ENCODE peak calls at places on chromosome 9, in nine cellular contexts. One of them, this sample, is unnamed.
A peak's percentile ranks its signal among the peaks of the same experiment; 100 is the strongest.

GRCh38 chr9:114448706-114449105 is 56.6 kb downstream of the WHRN start:
- DNase-seq in endothelial cell: no peak
- DNase-seq in A549: no peak
- DNase-seq in kidney: peak; percentile 15
- DNase-seq in pancreas: no peak
- DNase-seq in stomach: no peak
- DNase-seq in OCI-LY7: no peak
- DNase-seq in tibial artery: no peak
- DNase-seq in endodermal cell: no peak
- DNase-seq in this sample: no peak

GRCh38 chr9:113585555-113585954 is 122.0 kb downstream of the RGS3 start:
- DNase-seq in kidney: no peak
- DNase-seq in endodermal cell: no peak
- DNase-seq in tibial artery: no peak
- DNase-seq in endothelial cell: no peak
- DNase-seq in stomach: no peak
- DNase-seq in A549: no peak
- DNase-seq in pancreas: no peak
- DNase-seq in OCI-LY7: no peak
- DNase-seq in this sample: no peak

GRCh38 chr9:3912817-3913216 is 387.0 kb upstream of the RFX3 start:
- DNase-seq in kidney: no peak
- DNase-seq in A549: no peak
- DNase-seq in tibial artery: no peak
- DNase-seq in OCI-LY7: no peak
- DNase-seq in endodermal cell: no peak
- DNase-seq in pancreas: no peak
- DNase-seq in stomach: no peak
- DNase-seq in endothelial cell: no peak
- DNase-seq in this sample: no peak

GRCh38 chr9:470795-471194 is 256.1 kb downstream of the DOCK8 start:
- DNase-seq in OCI-LY7: peak; percentile 11
- DNase-seq in A549: no peak
- DNase-seq in kidney: no peak
- DNase-seq in endodermal cell: no peak
- DNase-seq in endothelial cell: no peak
- DNase-seq in pancreas: no peak
- DNase-seq in stomach: no peak
- DNase-seq in tibial artery: no peak
- DNase-seq in this sample: no peak

GRCh38 chr9:86867658-86868313 is 79.5 kb downstream of the GAS1 start:
- DNase-seq in OCI-LY7: no peak
- DNase-seq in endothelial cell: no peak
- DNase-seq in A549: no peak
- DNase-seq in pancreas: peak; percentile 26
- DNase-seq in stomach: peak; percentile 26
- DNase-seq in kidney: no peak
- DNase-seq in endodermal cell: peak; percentile 67
- DNase-seq in tibial artery: no peak
- DNase-seq in this sample: no peak

GRCh38 chr9:88710449-88710848 is 175.5 kb downstream of the NXNL2 start:
- DNase-seq in stomach: no peak
- DNase-seq in endodermal cell: no peak
- DNase-seq in endothelial cell: no peak
- DNase-seq in OCI-LY7: no peak
- DNase-seq in pancreas: no peak
- DNase-seq in A549: no peak
- DNase-seq in kidney: no peak
- DNase-seq in tibial artery: no peak
- DNase-seq in this sample: no peak

GRCh38 chr9:96171749-96172148 is 130.2 kb downstream of the HSD17B3 start:
- DNase-seq in stomach: no peak
- DNase-seq in tibial artery: no peak
- DNase-seq in OCI-LY7: no peak
- DNase-seq in endothelial cell: no peak
- DNase-seq in kidney: no peak
- DNase-seq in endodermal cell: no peak
- DNase-seq in pancreas: no peak
- DNase-seq in A549: no peak
- DNase-seq in this sample: no peak

GRCh38 chr9:127004946-127005769 is 90.6 kb downstream of the RALGPS1 start:
- DNase-seq in stomach: no peak
- DNase-seq in A549: no peak
- DNase-seq in pancreas: no peak
- DNase-seq in endothelial cell: no peak
- DNase-seq in OCI-LY7: no peak
- DNase-seq in endodermal cell: no peak
- DNase-seq in tibial artery: no peak
- DNase-seq in kidney: no peak
- DNase-seq in this sample: no peak

GRCh38 chr9:118635416-118635815 is 733.8 kb downstream of the BRINP1 start:
- DNase-seq in endodermal cell: no peak
- DNase-seq in OCI-LY7: no peak
- DNase-seq in tibial artery: no peak
- DNase-seq in endothelial cell: no peak
- DNase-seq in pancreas: no peak
- DNase-seq in kidney: no peak
- DNase-seq in A549: no peak
- DNase-seq in stomach: no peak
- DNase-seq in this sample: no peak

GRCh38 chr9:107465467-107466451 is 23.8 kb downstream of the KLF4 start:
- DNase-seq in stomach: peak; percentile 70
- DNase-seq in endodermal cell: peak; percentile 91
- DNase-seq in A549: peak; percentile 50
- DNase-seq in kidney: peak; percentile 81
- DNase-seq in pancreas: peak; percentile 42
- DNase-seq in endothelial cell: peak; percentile 81
- DNase-seq in tibial artery: peak; percentile 85
- DNase-seq in OCI-LY7: no peak
- DNase-seq in this sample: peak; percentile 79

GRCh38 chr9:33856247-33856646 is 39.3 kb downstream of the UBE2R2 start:
- DNase-seq in stomach: no peak
- DNase-seq in kidney: no peak
- DNase-seq in tibial artery: no peak
- DNase-seq in endothelial cell: no peak
- DNase-seq in OCI-LY7: no peak
- DNase-seq in endodermal cell: no peak
- DNase-seq in pancreas: no peak
- DNase-seq in A549: no peak
- DNase-seq in this sample: no peak

GRCh38 chr9:81118416-81118815 is 570.9 kb downstream of the TLE1 start:
- DNase-seq in endodermal cell: no peak
- DNase-seq in OCI-LY7: no peak
- DNase-seq in tibial artery: no peak
- DNase-seq in stomach: no peak
- DNase-seq in pancreas: no peak
- DNase-seq in A549: no peak
- DNase-seq in endothelial cell: no peak
- DNase-seq in kidney: no peak
- DNase-seq in this sample: no peak

GRCh38 chr9:96508227-96508940 is 58.4 kb downstream of the HABP4 start:
- DNase-seq in endothelial cell: no peak
- DNase-seq in pancreas: no peak
- DNase-seq in OCI-LY7: no peak
- DNase-seq in tibial artery: peak; percentile 28
- DNase-seq in stomach: no peak
- DNase-seq in A549: no peak
- DNase-seq in kidney: no peak
- DNase-seq in endodermal cell: no peak
- DNase-seq in this sample: no peak

GRCh38 chr9:82147798-82148440 is 159.3 kb downstream of the SPATA31D1 start:
- DNase-seq in OCI-LY7: no peak
- DNase-seq in pancreas: no peak
- DNase-seq in endothelial cell: no peak
- DNase-seq in tibial artery: no peak
- DNase-seq in A549: no peak
- DNase-seq in endodermal cell: no peak
- DNase-seq in stomach: no peak
- DNase-seq in kidney: no peak
- DNase-seq in this sample: no peak

GRCh38 chr9:135794057-135794335 is 92.0 kb downstream of the KCNT1 start:
- DNase-seq in tibial artery: no peak
- DNase-seq in endodermal cell: no peak
- DNase-seq in OCI-LY7: no peak
- DNase-seq in endothelial cell: no peak
- DNase-seq in stomach: no peak
- DNase-seq in A549: no peak
- DNase-seq in kidney: no peak
- DNase-seq in pancreas: no peak
- DNase-seq in this sample: no peak

GRCh38 chr9:135793221-135794056 is 91.5 kb downstream of the KCNT1 start:
- DNase-seq in pancreas: no peak
- DNase-seq in kidney: no peak
- DNase-seq in stomach: no peak
- DNase-seq in A549: no peak
- DNase-seq in endodermal cell: no peak
- DNase-seq in endothelial cell: no peak
- DNase-seq in OCI-LY7: no peak
- DNase-seq in tibial artery: no peak
- DNase-seq in this sample: no peak

GRCh38 chr9:135791431-135792267 is 89.7 kb downstream of the KCNT1 start:
- DNase-seq in endodermal cell: no peak
- DNase-seq in tibial artery: no peak
- DNase-seq in pancreas: no peak
- DNase-seq in endothelial cell: no peak
- DNase-seq in kidney: no peak
- DNase-seq in A549: no peak
- DNase-seq in stomach: no peak
- DNase-seq in OCI-LY7: no peak
- DNase-seq in this sample: no peak

GRCh38 chr9:135790850-135791249 is 88.9 kb downstream of the KCNT1 start:
- DNase-seq in endothelial cell: no peak
- DNase-seq in endodermal cell: no peak
- DNase-seq in OCI-LY7: no peak
- DNase-seq in tibial artery: no peak
- DNase-seq in stomach: no peak
- DNase-seq in kidney: no peak
- DNase-seq in pancreas: no peak
- DNase-seq in A549: no peak
- DNase-seq in this sample: no peak

GRCh38 chr9:135792268-135793128 is 90.5 kb downstream of the KCNT1 start:
- DNase-seq in kidney: no peak
- DNase-seq in stomach: no peak
- DNase-seq in A549: peak; percentile 65
- DNase-seq in pancreas: no peak
- DNase-seq in OCI-LY7: no peak
- DNase-seq in endothelial cell: no peak
- DNase-seq in endodermal cell: no peak
- DNase-seq in tibial artery: no peak
- DNase-seq in this sample: no peak
- TF ChIP-seq CTCF in kidney: no peak
- TF ChIP-seq CTCF in stomach: no peak
- TF ChIP-seq CTCF in A549: peak; percentile 36
- TF ChIP-seq CTCF in pancreas: no peak
- TF ChIP-seq CTCF in OCI-LY7: no peak
- TF ChIP-seq CTCF in endothelial cell: no peak
- TF ChIP-seq CTCF in endodermal cell: no peak
- TF ChIP-seq CTCF in tibial artery: no peak
- TF ChIP-seq CTCF in this sample: no peak

GRCh38 chr9:133842721-133843227 is 104.6 kb upstream of the SARDH start:
- DNase-seq in A549: no peak
- DNase-seq in endodermal cell: no peak
- DNase-seq in OCI-LY7: no peak
- DNase-seq in stomach: no peak
- DNase-seq in tibial artery: no peak
- DNase-seq in pancreas: no peak
- DNase-seq in endothelial cell: no peak
- DNase-seq in kidney: peak; percentile 45
- DNase-seq in this sample: no peak
- TF ChIP-seq CTCF in A549: no peak
- TF ChIP-seq CTCF in endodermal cell: no peak
- TF ChIP-seq CTCF in OCI-LY7: no peak
- TF ChIP-seq CTCF in stomach: no peak
- TF ChIP-seq CTCF in tibial artery: no peak
- TF ChIP-seq CTCF in pancreas: no peak
- TF ChIP-seq CTCF in endothelial cell: no peak
- TF ChIP-seq CTCF in kidney: no peak
- TF ChIP-seq CTCF in this sample: no peak

GRCh38 chr9:2242778-2243395 is 227.7 kb downstream of the SMARCA2 start:
- DNase-seq in OCI-LY7: no peak
- DNase-seq in endothelial cell: no peak
- DNase-seq in tibial artery: no peak
- DNase-seq in endodermal cell: peak; percentile 63
- DNase-seq in kidney: no peak
- DNase-seq in stomach: peak; percentile 33
- DNase-seq in pancreas: no peak
- DNase-seq in A549: no peak
- DNase-seq in this sample: no peak

GRCh38 chr9:2243666-2244555 is 228.8 kb downstream of the SMARCA2 start:
- DNase-seq in A549: no peak
- DNase-seq in OCI-LY7: no peak
- DNase-seq in endothelial cell: no peak
- DNase-seq in kidney: no peak
- DNase-seq in tibial artery: no peak
- DNase-seq in endodermal cell: no peak
- DNase-seq in pancreas: no peak
- DNase-seq in stomach: no peak
- DNase-seq in this sample: no peak

GRCh38 chr9:2241875-2242741 is 227.0 kb downstream of the SMARCA2 start:
- DNase-seq in stomach: peak; percentile 84
- DNase-seq in pancreas: peak; percentile 78
- DNase-seq in endothelial cell: peak; percentile 82
- DNase-seq in A549: peak; percentile 90
- DNase-seq in OCI-LY7: peak; percentile 89
- DNase-seq in tibial artery: peak; percentile 84
- DNase-seq in kidney: peak; percentile 93
- DNase-seq in endodermal cell: peak; percentile 97
- DNase-seq in this sample: peak; percentile 92

GRCh38 chr9:2235623-2236022 is 220.5 kb downstream of the SMARCA2 start:
- DNase-seq in OCI-LY7: no peak
- DNase-seq in A549: no peak
- DNase-seq in stomach: no peak
- DNase-seq in endodermal cell: no peak
- DNase-seq in tibial artery: no peak
- DNase-seq in endothelial cell: no peak
- DNase-seq in kidney: no peak
- DNase-seq in pancreas: no peak
- DNase-seq in this sample: no peak

DNA sequence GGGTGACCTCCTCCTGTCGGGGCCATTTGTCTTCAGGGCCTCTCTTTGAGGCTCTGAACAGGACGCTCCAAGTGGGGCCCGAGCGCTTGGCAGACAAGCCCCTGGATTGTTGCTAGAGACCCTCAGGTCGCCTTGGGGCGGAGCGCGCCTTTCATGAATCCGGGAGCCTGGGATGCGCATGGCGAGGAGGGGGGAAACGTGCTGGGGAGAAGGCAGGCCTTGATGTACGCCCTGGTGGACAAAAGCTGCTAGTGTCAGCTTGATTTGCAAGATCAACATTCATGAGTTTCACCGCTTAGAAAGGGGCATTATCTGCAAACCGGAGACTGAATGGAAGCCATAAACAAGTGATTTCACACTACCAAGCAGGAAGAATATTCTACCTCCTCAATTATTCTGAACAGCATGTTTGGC is 226.3 kb downstream of the SMARCA2 start:
- DNase-seq in endothelial cell: peak; percentile 44
- DNase-seq in OCI-LY7: peak; percentile 20
- DNase-seq in stomach: no peak
- DNase-seq in pancreas: peak; percentile 27
- DNase-seq in A549: peak; percentile 78
- DNase-seq in endodermal cell: peak; percentile 94
- DNase-seq in tibial artery: no peak
- DNase-seq in kidney: peak; percentile 78
- DNase-seq in this sample: peak; percentile 82
- TF ChIP-seq CTCF in endothelial cell: peak; percentile 63
- TF ChIP-seq CTCF in OCI-LY7: no peak
- TF ChIP-seq CTCF in stomach: peak; percentile 10
- TF ChIP-seq CTCF in pancreas: no peak
- TF ChIP-seq CTCF in A549: no peak
- TF ChIP-seq CTCF in endodermal cell: peak; percentile 86
- TF ChIP-seq CTCF in tibial artery: no peak
- TF ChIP-seq CTCF in kidney: no peak
- TF ChIP-seq CTCF in this sample: peak; percentile 84

GRCh38 chr9:137960496-137960895 is 82.9 kb downstream of the CACNA1B start:
- DNase-seq in A549: peak; percentile 11
- DNase-seq in tibial artery: peak; percentile 53
- DNase-seq in endodermal cell: peak; percentile 71
- DNase-seq in kidney: no peak
- DNase-seq in OCI-LY7: no peak
- DNase-seq in pancreas: no peak
- DNase-seq in endothelial cell: peak; percentile 52
- DNase-seq in stomach: peak; percentile 23
- DNase-seq in this sample: no peak
- TF ChIP-seq CTCF in A549: no peak
- TF ChIP-seq CTCF in tibial artery: no peak
- TF ChIP-seq CTCF in endodermal cell: peak; percentile 72
- TF ChIP-seq CTCF in kidney: no peak
- TF ChIP-seq CTCF in OCI-LY7: peak; percentile 55
- TF ChIP-seq CTCF in pancreas: no peak
- TF ChIP-seq CTCF in endothelial cell: peak; percentile 42
- TF ChIP-seq CTCF in stomach: no peak
- TF ChIP-seq CTCF in this sample: peak; percentile 54

This sample was measured in type B pancreatic cell.